ENCODE peak calls at places on chromosomes 3 and 15, in five cellular contexts. X, I, O, M and V are unnamed samples.

GRCh38 chr15:79230766-79231165 is 51.8 kb upstream of the ANKRD34C start:
- DNase-seq in I (no peak), M (no peak), O (no peak), X (no peak), V (no peak)

GRCh38 chr3:120174811-120175210 is 80.6 kb upstream of the GSK3B start:
- DNase-seq in O (no peak), X (no peak), M (no peak), I (no peak), V (no peak)

GRCh38 chr3:138184994-138185393 is 2.1 kb upstream of the ARMC8 start:
- DNase-seq in I (no peak), O (no peak), X (no peak), M (no peak), V (no peak)

GRCh38 chr3:119376758-119377157 is 82.6 kb downstream of the ARHGAP31 start:
- DNase-seq in M (no peak), I (no peak), X (no peak), O (no peak), V (no peak)

GRCh38 chr3:191383104-191383503 is 52.8 kb upstream of the UTS2B start:
- DNase-seq in M (no peak), O (no peak), X (no peak), I (no peak), V (no peak)

GRCh38 chr3:133092676-133093075 is 54.5 kb downstream of the TMEM108 start:
- DNase-seq in I (no peak), X (no peak), O (no peak), M (no peak), V (no peak)

GRCh38 chr15:74196175-74196574 is 6.4 kb downstream of the STRA6 start:
- DNase-seq in X (no peak), O (no peak), M (no peak), I (peak; percentile 54), V (no peak)

GRCh38 chr3:16928386-16929132 is 43.8 kb downstream of the PLCL2 start:
- DNase-seq in O (no peak), X (peak; percentile 61), M (no peak), I (no peak), V (no peak)

GRCh38 chr3:50658416-50658815 is 16.3 kb upstream of the DOCK3 start:
- DNase-seq in X (no peak), M (no peak), O (no peak), I (no peak), V (no peak)

GRCh38 chr15:77037475-77038209 is 33.3 kb downstream of the TSPAN3 start:
- DNase-seq in M (no peak), O (no peak), X (no peak), I (peak; percentile 13), V (no peak)

GRCh38 chr3:112579697-112580096 is 17.9 kb downstream of the SLC35A5 start:
- DNase-seq in X (no peak), O (no peak), M (no peak), I (no peak), V (no peak)

GRCh38 chr15:79543097-79543496 is 111.0 kb downstream of the MINAR1 start:
- DNase-seq in O (no peak), X (no peak), M (no peak), I (no peak), V (no peak)

GRCh38 chr3:105905328-105905727 is 36.5 kb upstream of the CBLB start:
- DNase-seq in X (no peak), I (no peak), M (no peak), O (no peak), V (no peak)

GRCh38 chr3:58217209-58217811 is 6.5 kb upstream of the DNASE1L3 start:
- DNase-seq in M (peak; percentile 68), I (peak; percentile 44), O (peak; percentile 64), X (peak; percentile 72), V (no peak)

GRCh38 chr15:85788796-85789495 is 5.8 kb downstream of the KLHL25 start:
- DNase-seq in O (no peak), M (no peak), I (no peak), X (peak; percentile 40), V (no peak)

GRCh38 chr3:65406470-65406869 is 632.2 kb downstream of the MAGI1 start:
- DNase-seq in M (no peak), X (no peak), I (no peak), O (no peak), V (no peak)